ENCODE peak calls at places on chromosomes 12 and 14, in six cellular contexts. D is adrenal gland, L is stomach, H is adipocyte, C is GM23248, R is tibial artery. G is an unnamed sample.

GRCh38 chr12:3578557-3578956 is 87.6 kb downstream of the PRMT8 start:
- DNase-seq in L (no peak), D (no peak), R (no peak), C (no peak), H (no peak), G (no peak)

GRCh38 chr14:76421662-76422061 is 45.7 kb downstream of the ESRRB start:
- DNase-seq in H (no peak), D (no peak), C (no peak), R (no peak), L (no peak), G (no peak)

GRCh38 chr12:16246264-16246663 is 31.2 kb downstream of the SLC15A5 start:
- DNase-seq in D (no peak), C (no peak), R (no peak), H (no peak), L (no peak), G (no peak)

GRCh38 chr14:73467377-73467776 is 9.0 kb upstream of the NUMB start:
- DNase-seq in R (no peak), C (peak; percentile 87), H (peak; percentile 36), D (no peak), L (no peak), G (no peak)

GRCh38 chr12:79420146-79420618 is 270.6 kb downstream of the PAWR start:
- DNase-seq in H (peak; percentile 90), D (no peak), C (peak; percentile 94), R (no peak), L (no peak), G (peak; percentile 84)

GRCh38 chr14:81991998-81992397 is 458.3 kb upstream of the SEL1L start:
- DNase-seq in R (no peak), H (peak; percentile 22), C (peak; percentile 35), D (peak; percentile 17), L (no peak), G (no peak)

GRCh38 chr12:47348206-47348605 is 268.4 kb upstream of the AMIGO2 start:
- DNase-seq in D (no peak), R (no peak), L (no peak), H (no peak), C (no peak), G (no peak)

GRCh38 chr14:105529506-105530445 is 3.4 kb downstream of the TMEM121 start:
- DNase-seq in R (peak; percentile 66), L (peak; percentile 50), H (no peak), D (peak; percentile 41), C (no peak), G (no peak)

GRCh38 chr12:6090786-6091185 is 33.7 kb downstream of the VWF start:
- DNase-seq in H (no peak), R (peak; percentile 38), C (peak; percentile 51), L (no peak), D (no peak), G (peak; percentile 60)

GRCh38 chr14:34014936-34015335 is 64.1 kb upstream of the EGLN3 start:
- DNase-seq in L (no peak), C (no peak), R (no peak), D (no peak), H (no peak), G (no peak)

GRCh38 chr12:42468341-42468821 is 121.2 kb downstream of the PRICKLE1 start:
- DNase-seq in D (no peak), R (no peak), H (no peak), L (no peak), C (no peak), G (no peak)

GRCh38 chr14:79997509-79998210 is 213.6 kb downstream of the DIO2 start:
- DNase-seq in C (no peak), H (no peak), L (no peak), R (no peak), D (no peak), G (no peak)

GRCh38 chr12:93778306-93778705 is 101.1 kb downstream of the CRADD start:
- DNase-seq in H (peak; percentile 96), C (peak; percentile 95), R (peak; percentile 80), D (peak; percentile 80), L (no peak), G (no peak)

GRCh38 chr14:69056389-69056788 is 77.3 kb upstream of the ACTN1 start:
- DNase-seq in H (peak; percentile 35), C (peak; percentile 50), D (no peak), L (no peak), R (no peak), G (no peak)

GRCh38 chr14:42224053-42224888 is 617.6 kb downstream of the LRFN5 start:
- DNase-seq in R (no peak), L (peak; percentile 52), C (peak; percentile 81), D (peak; percentile 54), H (peak; percentile 89), G (peak; percentile 25)

GRCh38 chr12:132788375-132789098 is 26.9 kb upstream of the ANKLE2 start:
- DNase-seq in R (no peak), C (peak; percentile 44), D (no peak), L (no peak), H (no peak), G (no peak)

GRCh38 chr12:27057543-27057942 is 24.8 kb downstream of the C12orf71 start:
- DNase-seq in C (no peak), H (no peak), D (no peak), R (no peak), L (no peak), G (no peak)

GRCh38 chr14:70289138-70289537 is 70.3 kb downstream of the COX16 start:
- DNase-seq in C (no peak), L (no peak), D (no peak), R (no peak), H (no peak), G (no peak)

GRCh38 chr14:50062438-50063039 is 53.8 kb downstream of the VCPKMT start:
- DNase-seq in D (peak; percentile 74), L (peak; percentile 38), H (peak; percentile 45), C (peak; percentile 60), R (no peak), G (peak; percentile 87)

GRCh38 chr14:36363704-36364103 is 43.3 kb upstream of the MBIP start:
- DNase-seq in D (no peak), C (peak; percentile 8), H (peak; percentile 55), L (no peak), R (no peak), G (no peak)

GRCh38 chr12:22994276-22994675 is 369.3 kb downstream of the ETNK1 start:
- DNase-seq in H (no peak), L (no peak), C (no peak), D (no peak), R (no peak), G (no peak)

GRCh38 chr12:90858261-90858660 is 96.7 kb downstream of the CCER1 start:
- DNase-seq in L (peak; percentile 50), R (no peak), C (no peak), H (no peak), D (no peak), G (peak; percentile 48)

GRCh38 chr12:11621797-11622423 is 27.6 kb upstream of the ETV6 start:
- DNase-seq in H (no peak), L (no peak), C (peak; percentile 3), D (peak; percentile 35), R (no peak), G (no peak)

GRCh38 chr12:98883231-98883630 is 238.1 kb downstream of the APAF1 start:
- DNase-seq in R (no peak), H (no peak), D (no peak), C (no peak), L (no peak), G (no peak)

GRCh38 chr12:94073441-94074051 is 74.8 kb upstream of the PLXNC1 start:
- DNase-seq in R (no peak), C (peak; percentile 24), L (no peak), H (peak; percentile 15), D (no peak), G (no peak)

GRCh38 chr12:25272937-25273526 is 22.3 kb upstream of the KRAS start:
- DNase-seq in D (no peak), L (no peak), C (no peak), H (no peak), R (no peak), G (no peak)

GRCh38 chr14:67059576-67059975 is 129.7 kb upstream of the GARIN2 start:
- DNase-seq in L (no peak), C (no peak), R (no peak), D (no peak), H (no peak), G (no peak)
- H3K36me3 ChIP-seq in L (no peaks in the 10 kb centered on the region), C (no peaks in the 10 kb centered on the region), R (peaks cover 17% of the 10 kb centered on the region), D (no peaks in the 10 kb centered on the region), H (no peaks in the 10 kb centered on the region), G (peaks cover 4% of the 10 kb centered on the region)

GRCh38 chr14:92153581-92153980 is 31.8 kb downstream of the CPSF2 start:
- DNase-seq in D (peak; percentile 32), L (no peak), C (no peak), H (no peak), R (no peak), G (no peak)

DNA sequence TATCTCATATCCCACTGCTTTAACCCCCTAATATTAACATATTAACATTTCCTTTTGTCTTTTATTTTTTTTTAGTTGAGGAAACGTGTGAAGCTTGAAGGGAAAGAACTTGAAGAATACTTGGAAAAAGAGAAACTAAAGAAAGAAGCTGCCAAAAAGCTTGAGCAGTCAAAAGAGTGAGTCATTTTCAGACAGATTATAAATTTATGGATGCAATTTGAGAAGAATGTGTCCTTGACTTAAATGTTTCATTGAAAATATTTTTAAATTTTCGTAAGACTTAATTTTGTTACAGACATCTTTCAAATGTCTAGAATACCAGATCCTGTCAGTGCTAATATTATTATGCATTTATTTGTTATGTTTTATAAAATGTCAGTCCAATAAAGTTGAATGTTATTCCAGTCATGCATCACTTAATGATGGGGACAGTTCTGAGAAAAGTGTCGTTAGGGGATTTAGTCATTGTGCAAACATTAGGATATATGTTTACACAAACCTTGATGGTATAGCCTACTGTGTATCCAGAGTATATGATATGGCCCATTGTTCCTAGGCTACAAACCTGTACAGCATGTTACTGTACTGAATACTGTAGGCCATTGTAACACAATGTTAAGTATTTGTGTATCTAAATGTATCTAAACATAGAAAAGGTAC is 32.6 kb downstream of the CPSF2 start:
- DNase-seq in D (no peak), H (peak; percentile 70), C (peak; percentile 57), R (no peak), L (no peak), G (no peak)
- H3K36me3 ChIP-seq in D (peaks cover 36% of the 10 kb centered on the region), H (peaks cover 53% of the 10 kb centered on the region), C (peaks cover 37% of the 10 kb centered on the region), R (peaks cover 47% of the 10 kb centered on the region), L (peaks cover 31% of the 10 kb centered on the region), G (peaks cover 6% of the 10 kb centered on the region)

GRCh38 chr12:418432-418831 is 17.0 kb downstream of the CCDC77 start:
- DNase-seq in R (no peak), C (no peak), H (no peak), L (no peak), D (no peak), G (no peak)

GRCh38 chr12:422526-422925 is 21.1 kb downstream of the CCDC77 start:
- DNase-seq in C (no peak), L (no peak), R (no peak), D (no peak), H (no peak), G (no peak)
- H3K36me3 ChIP-seq in C (peaks cover 9% of the 10 kb centered on the region), L (peaks cover 14% of the 10 kb centered on the region), R (peaks cover 12% of the 10 kb centered on the region), D (peaks cover 11% of the 10 kb centered on the region), H (peaks cover 17% of the 10 kb centered on the region), G (no peaks in the 10 kb centered on the region)

DNA sequence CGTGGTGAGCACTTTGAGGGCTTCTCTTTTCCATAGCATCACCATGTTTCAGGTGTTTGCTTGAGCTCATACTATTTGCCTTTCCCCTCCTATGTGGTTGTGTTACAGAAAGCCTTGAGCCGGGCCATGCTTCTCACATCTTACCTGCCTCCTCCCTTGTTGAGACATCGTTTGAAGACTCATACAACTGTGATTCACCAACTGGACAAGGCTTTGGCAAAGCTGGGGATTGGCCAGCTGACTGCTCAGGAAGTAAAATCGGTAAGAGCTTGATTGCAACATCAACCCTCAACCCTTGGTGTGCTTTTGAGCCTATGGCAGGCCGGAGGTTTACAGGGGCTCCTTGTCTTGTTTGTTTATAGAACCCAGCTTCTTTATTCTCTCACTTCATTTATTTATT is 8.1 kb downstream of the LETMD1 start:
- DNase-seq in H (no peak), L (no peak), D (peak; percentile 50), C (peak; percentile 93), R (no peak), G (no peak)
- H3K36me3 ChIP-seq in H (peaks cover 84% of the 10 kb centered on the region), L (peaks cover 81% of the 10 kb centered on the region), D (peaks cover 88% of the 10 kb centered on the region), C (peaks cover 39% of the 10 kb centered on the region), R (peaks cover 55% of the 10 kb centered on the region), G (peaks cover 16% of the 10 kb centered on the region)

GRCh38 chr12:51242896-51243295 is 4.3 kb downstream of the DAZAP2 start:
- DNase-seq in C (no peak), L (no peak), H (no peak), R (no peak), D (no peak), G (no peak)
- H3K36me3 ChIP-seq in C (peaks cover 53% of the 10 kb centered on the region), L (peaks cover 51% of the 10 kb centered on the region), H (peaks cover 56% of the 10 kb centered on the region), R (peaks cover 47% of the 10 kb centered on the region), D (peaks cover 43% of the 10 kb centered on the region), G (peaks cover 7% of the 10 kb centered on the region)

G was measured in small intestine.